ENCODE peak calls at places on chromosomes 1 and 21, in five cellular contexts. Z, P, G, I and H are unnamed samples.
A peak's percentile ranks its signal among the peaks of the same experiment; 100 is the strongest.

GRCh38 chr21:15491100-15491499 is 238.7 kb upstream of the USP25 start:
- DNase-seq in Z (no peak), G (no peak), I (no peak), P (no peak), H (no peak)

GRCh38 chr1:225962440-225962975 is 21.5 kb upstream of the LEFTY2 start:
- DNase-seq in P (no peak), I (peak; percentile 55), Z (peak; percentile 61), G (no peak), H (peak; percentile 73)

GRCh38 chr1:5662362-5663126 is 329.7 kb downstream of the NPHP4 start:
- DNase-seq in P (no peak), Z (no peak), G (no peak), I (no peak), H (no peak)

GRCh38 chr21:32414579-32415358 is 2.3 kb downstream of the EVA1C start:
- DNase-seq in G (no peak), I (no peak), Z (peak; percentile 21), P (no peak), H (no peak)

GRCh38 chr1:225996946-225997545 is 2.1 kb downstream of the SDE2 start:
- DNase-seq in P (no peak), I (no peak), Z (no peak), G (no peak), H (no peak)

GRCh38 chr1:195851804-195852203 is 756.4 kb downstream of the KCNT2 start:
- DNase-seq in P (peak; percentile 5), Z (no peak), G (no peak), I (no peak), H (no peak)

GRCh38 chr21:36127977-36128376 is 6.9 kb upstream of the CBR3 start:
- DNase-seq in P (no peak), I (no peak), Z (no peak), G (no peak), H (no peak)

GRCh38 chr1:66172272-66172671 is 361.7 kb upstream of the SGIP1 start:
- DNase-seq in P (no peak), I (no peak), G (no peak), Z (no peak), H (no peak)

GRCh38 chr1:168729405-168729802 is 398 bp upstream of the DPT start:
- DNase-seq in G (no peak), I (no peak), P (no peak), Z (no peak), H (no peak)

GRCh38 chr1:206890690-206891089 is 6.6 kb upstream of the IL24 start:
- DNase-seq in P (no peak), G (no peak), I (no peak), Z (no peak), H (no peak)

GRCh38 chr1:116855220-116855619 is 54.5 kb upstream of the PTGFRN start:
- DNase-seq in P (no peak), Z (peak; percentile 36), G (no peak), I (no peak), H (no peak)

GRCh38 chr1:205325334-205325884 is 3.9 kb upstream of the NUAK2 start:
- DNase-seq in Z (peak; percentile 81), P (no peak), I (no peak), G (peak; percentile 37), H (no peak)

GRCh38 chr1:28099050-28099769 is 10.8 kb upstream of the EYA3 start:
- DNase-seq in Z (no peak), P (no peak), I (no peak), G (no peak), H (no peak)

GRCh38 chr1:232950197-232950918 is at the start of gene NTPCR:
- DNase-seq in I (peak; percentile 87), P (peak; percentile 57), Z (peak; percentile 97), G (peak; percentile 79), H (peak; percentile 94)

GRCh38 chr1:181588631-181589030 is 105.3 kb downstream of the CACNA1E start:
- DNase-seq in I (no peak), P (no peak), G (no peak), Z (no peak), H (no peak)

GRCh38 chr1:245079021-245079609 is 75.7 kb upstream of the KIF26B start:
- DNase-seq in I (no peak), Z (peak; percentile 55), P (peak; percentile 25), G (no peak), H (no peak)

GRCh38 chr1:112510340-112510739 is 1.6 kb downstream of the WNT2B start:
- DNase-seq in Z (no peak), P (no peak), G (no peak), I (no peak), H (no peak)

GRCh38 chr1:205588691-205589445 is 42.9 kb downstream of the ELK4 start:
- DNase-seq in P (no peak), I (no peak), G (no peak), Z (peak; percentile 53), H (no peak)

GRCh38 chr1:30402031-30402430 is 321.4 kb downstream of the MATN1 start:
- DNase-seq in I (no peak), P (no peak), Z (no peak), G (no peak), H (no peak)

GRCh38 chr1:166974647-166975345 is 544 bp downstream of the ILDR2 start:
- DNase-seq in I (peak; percentile 35), G (no peak), Z (no peak), P (no peak), H (no peak)

GRCh38 chr1:204513117-204513716 is 3.0 kb upstream of the MDM4 start:
- DNase-seq in P (no peak), G (peak; percentile 88), Z (no peak), I (peak; percentile 73), H (peak; percentile 86)

GRCh38 chr1:151803164-151803563 is 2.1 kb downstream of the LINGO4 start:
- DNase-seq in P (no peak), Z (no peak), I (no peak), G (no peak), H (no peak)

GRCh38 chr1:199081739-199082138 is 442.9 kb downstream of the PTPRC start:
- DNase-seq in G (peak; percentile 78), P (no peak), I (no peak), Z (no peak), H (peak; percentile 58)

GRCh38 chr1:3585940-3586568 is 25.3 kb downstream of the MEGF6 start:
- DNase-seq in I (no peak), G (no peak), P (no peak), Z (no peak), H (no peak)

GRCh38 chr1:5099558-5099957 is 445.1 kb downstream of the AJAP1 start:
- DNase-seq in P (no peak), I (no peak), G (no peak), Z (no peak), H (no peak)

GRCh38 chr1:21292503-21292990 is 2.3 kb upstream of the ECE1 start:
- DNase-seq in I (no peak), Z (no peak), P (no peak), G (no peak), H (no peak)
- H3K4me3 ChIP-seq in I (peak overlapping the region; percentile 86), Z (no peak overlapping the region), P (no peak overlapping the region), G (peak overlapping the region; percentile 53), H (no peak overlapping the region)

GRCh38 chr1:200891774-200892157 is 2.9 kb upstream of the INAVA start:
- DNase-seq in G (no peak), I (no peak), Z (peak; percentile 70), P (no peak), H (no peak)
- H3K4me3 ChIP-seq in G (peak overlapping the region; percentile 45), I (peak overlapping the region; percentile 49), Z (peak overlapping the region; percentile 93), P (peak overlapping the region; percentile 52), H (peak overlapping the region; percentile 64)

GRCh38 chr1:230147253-230148193 is 80.5 kb downstream of the GALNT2 start:
- DNase-seq in Z (no peak), G (no peak), P (no peak), I (no peak), H (no peak)
- H3K4me3 ChIP-seq in Z (no peak overlapping the region), G (no peak overlapping the region), P (no peak overlapping the region), I (no peak overlapping the region), H (no peak overlapping the region)

DNA sequence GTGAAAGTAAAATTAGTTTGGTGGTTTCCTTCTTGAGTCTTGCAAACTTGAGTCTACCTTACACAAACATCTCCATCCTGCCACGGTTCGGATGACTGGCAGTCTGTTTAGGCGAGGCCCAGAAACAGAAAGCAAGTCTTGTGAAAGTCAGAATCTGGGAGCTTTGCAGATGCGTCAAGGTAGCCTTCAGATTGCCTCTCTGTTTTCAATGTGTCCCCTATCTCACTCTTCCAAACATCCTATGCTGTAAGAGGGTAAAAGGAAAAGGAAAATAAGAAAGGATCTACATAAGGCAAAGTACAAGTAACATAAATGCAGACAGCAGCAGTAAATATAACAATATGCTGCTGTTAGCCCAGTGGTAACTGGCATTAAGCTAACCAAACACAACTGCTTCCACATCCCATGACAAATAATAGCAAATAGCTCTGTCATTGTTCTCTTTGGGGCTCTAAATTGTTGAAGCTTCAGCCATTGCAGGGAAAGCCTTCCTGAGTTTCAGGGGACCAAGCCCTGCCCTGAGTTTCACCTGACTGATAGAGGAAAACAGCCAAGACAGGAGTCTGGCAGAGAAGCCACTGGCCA is 26.2 kb upstream of the C1orf105 start:
- DNase-seq in Z (peak; percentile 54), P (no peak), I (peak; percentile 75), G (peak; percentile 88), H (peak; percentile 68)
- H3K4me3 ChIP-seq in Z (no peak overlapping the region), P (no peak overlapping the region), I (peak overlapping the region; percentile 29), G (peak overlapping the region; percentile 13), H (no peak overlapping the region)